ENCODE peak calls at places on chromosomes 16 and 17, in nine cellular contexts. P, Q, L, F, H, C, R, T and J are unnamed samples.

GRCh38 chr17:65385726-65386125 is 175.7 kb downstream of the AXIN2 start:
- DNase-seq in T (no peak), P (no peak), R (no peak), F (no peak), Q (no peak), C (no peak), L (no peak), H (no peak), J (no peak)

GRCh38 chr17:7004398-7005253 is 7.8 kb upstream of the RNASEK start:
- DNase-seq in T (peak), R (peak), F (no peak), L (no peak), C (no peak), P (peak), Q (no peak), H (no peak), J (peak)

GRCh38 chr16:11349599-11350276 is 4.5 kb downstream of the RMI2 start:
- DNase-seq in P (no peak), C (no peak), T (peak), R (peak), L (no peak), Q (peak), H (peak), F (no peak), J (peak)

GRCh38 chr17:40034426-40035161 is 19.4 kb downstream of the CSF3 start:
- DNase-seq in F (no peak), H (no peak), T (no peak), P (no peak), R (no peak), Q (no peak), C (no peak), L (no peak), J (no peak)

GRCh38 chr17:67004191-67004590 is 39.7 kb downstream of the CACNG4 start:
- DNase-seq in Q (no peak), H (no peak), L (no peak), P (no peak), R (no peak), T (no peak), F (no peak), C (no peak), J (no peak)

GRCh38 chr17:51166987-51167931 is 1.0 kb downstream of the NME2 start:
- DNase-seq in P (no peak), C (peak), F (peak), R (peak), L (no peak), H (peak), T (peak), Q (peak), J (peak)

GRCh38 chr17:67517335-67517734 is 140.3 kb downstream of the PITPNC1 start:
- DNase-seq in L (no peak), R (no peak), C (no peak), F (no peak), T (no peak), H (no peak), Q (no peak), P (no peak), J (no peak)

GRCh38 chr17:13725286-13725990 is 123.7 kb upstream of the HS3ST3A1 start:
- DNase-seq in T (peak), C (no peak), F (no peak), Q (no peak), H (no peak), R (no peak), P (no peak), L (no peak), J (no peak)

GRCh38 chr16:86046026-86046713 is 147.2 kb downstream of the IRF8 start:
- DNase-seq in F (no peak), Q (no peak), T (no peak), C (no peak), P (no peak), L (no peak), R (no peak), H (no peak), J (no peak)

GRCh38 chr16:77290451-77291110 is 91.4 kb downstream of the SYCE1L start:
- DNase-seq in R (no peak), P (peak), F (no peak), L (no peak), Q (no peak), T (peak), H (no peak), C (no peak), J (no peak)

GRCh38 chr16:47884131-47884725 is 271.6 kb downstream of the ABCC12 start:
- DNase-seq in Q (no peak), F (no peak), R (no peak), T (no peak), H (no peak), C (no peak), P (no peak), L (no peak), J (no peak)

GRCh38 chr16:50252082-50252611 is 14.2 kb upstream of the ADCY7 start:
- DNase-seq in T (no peak), H (no peak), P (no peak), R (no peak), L (no peak), Q (no peak), C (no peak), F (no peak), J (no peak)

GRCh38 chr16:8565498-8565897 is 24.8 kb downstream of the TMEM114 start:
- DNase-seq in Q (no peak), T (no peak), L (no peak), P (no peak), H (no peak), F (no peak), C (no peak), R (peak), J (no peak)

GRCh38 chr17:80892900-80893603 is 98.6 kb upstream of the CHMP6 start:
- DNase-seq in F (no peak), C (no peak), Q (no peak), R (no peak), H (no peak), T (peak), L (peak), P (peak), J (no peak)

GRCh38 chr16:55506708-55507107 is 2.2 kb upstream of the LPCAT2 start:
- DNase-seq in C (no peak), P (no peak), R (no peak), Q (no peak), L (no peak), F (no peak), T (no peak), H (no peak), J (no peak)

GRCh38 chr16:82181456-82182185 is 11.6 kb upstream of the MPHOSPH6 start:
- DNase-seq in C (no peak), Q (no peak), F (peak), P (no peak), T (no peak), H (no peak), L (no peak), R (peak), J (peak)

GRCh38 chr16:50310308-50311133 is 44.2 kb downstream of the ADCY7 start:
- DNase-seq in C (no peak), P (no peak), H (peak), F (no peak), L (no peak), Q (no peak), R (no peak), T (no peak), J (no peak)

GRCh38 chr16:51326131-51326856 is 175.2 kb upstream of the SALL1 start:
- DNase-seq in Q (no peak), R (peak), H (no peak), C (no peak), F (no peak), P (no peak), T (peak), L (no peak), J (no peak)

GRCh38 chr16:57530104-57530522 is 6.3 kb downstream of the CCDC102A start:
- DNase-seq in H (no peak), P (no peak), F (no peak), T (peak), R (no peak), C (peak), L (no peak), Q (no peak), J (peak)

GRCh38 chr16:22300427-22301071 is 3.3 kb downstream of the POLR3E start:
- DNase-seq in P (no peak), T (peak), L (no peak), H (peak), F (peak), R (peak), Q (peak), C (peak), J (peak)

GRCh38 chr16:12062343-12063003 is 85.9 kb downstream of the SNX29 start:
- DNase-seq in P (peak), Q (no peak), T (peak), H (peak), L (peak), F (no peak), R (peak), C (no peak), J (peak)

GRCh38 chr16:50547340-50547865 is 793 bp upstream of the NKD1 start:
- DNase-seq in L (no peak), C (peak), R (peak), Q (peak), T (peak), F (peak), H (peak), P (no peak), J (peak)

GRCh38 chr17:45077643-45078042 is 16.5 kb downstream of the NMT1 start:
- DNase-seq in Q (no peak), L (no peak), H (no peak), C (no peak), F (no peak), P (no peak), T (no peak), R (no peak), J (no peak)

GRCh38 chr16:2686912-2687507 is 4.7 kb downstream of the KCTD5 start:
- DNase-seq in F (peak), H (peak), C (no peak), Q (peak), R (no peak), T (no peak), L (no peak), P (no peak), J (peak)

GRCh38 chr16:68984467-68984866 is 121.0 kb upstream of the HAS3 start:
- DNase-seq in F (no peak), C (no peak), P (no peak), L (no peak), H (no peak), R (no peak), Q (no peak), T (no peak), J (no peak)

GRCh38 chr16:68991075-68991474 is 114.4 kb upstream of the HAS3 start:
- DNase-seq in R (no peak), L (no peak), H (no peak), P (no peak), T (no peak), F (no peak), Q (no peak), C (no peak), J (no peak)

GRCh38 chr16:68985855-68986254 is 119.6 kb upstream of the HAS3 start:
- DNase-seq in T (peak), C (no peak), P (no peak), L (no peak), R (no peak), F (no peak), H (no peak), Q (no peak), J (no peak)

GRCh38 chr16:68985268-68985667 is 120.2 kb upstream of the HAS3 start:
- DNase-seq in H (no peak), L (no peak), R (no peak), C (no peak), Q (no peak), F (no peak), T (no peak), P (no peak), J (no peak)

DNA sequence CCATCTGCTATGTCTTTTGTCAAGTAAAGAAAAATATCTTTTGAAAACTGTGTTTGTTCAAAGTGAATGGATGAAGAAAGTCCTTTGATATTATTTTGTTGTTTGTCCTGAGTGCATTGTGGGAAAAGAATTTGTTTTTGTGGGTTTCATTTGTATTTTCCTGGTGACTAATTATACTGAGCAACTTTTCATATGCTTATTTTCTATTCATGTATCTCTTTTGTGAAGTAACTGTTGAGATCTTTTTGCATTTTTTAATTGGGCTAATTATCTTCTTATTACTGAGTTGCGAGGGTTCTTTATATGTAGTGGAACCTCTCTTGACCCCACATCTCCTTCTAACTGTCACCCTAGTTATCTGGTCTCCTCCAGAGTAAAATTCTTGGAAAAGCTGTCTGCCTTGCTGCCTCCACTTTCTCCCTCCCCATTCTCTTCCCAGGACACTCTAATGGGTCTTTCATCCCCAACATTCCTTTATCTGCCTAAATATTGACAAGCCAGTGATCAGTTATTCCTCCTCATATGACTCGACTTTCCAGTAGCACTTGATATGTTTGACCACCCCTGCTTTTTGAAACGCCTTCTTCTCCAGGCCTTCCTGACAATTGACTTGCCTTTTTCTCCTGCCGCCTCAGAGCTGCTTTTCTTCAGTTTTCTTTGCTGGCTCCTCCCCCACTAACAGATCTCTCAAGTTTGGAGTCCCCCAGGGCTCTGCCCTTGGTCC is 117.6 kb upstream of the HAS3 start:
- DNase-seq in H (no peak), T (no peak), Q (no peak), F (no peak), C (no peak), L (no peak), P (no peak), R (no peak), J (no peak)
- H3K27ac ChIP-seq in H (no peak), T (peak), Q (no peak), F (no peak), C (no peak), L (no peak), P (no peak), R (no peak), J (no peak)

GRCh38 chr16:75402821-75403475 is 30.4 kb downstream of the CFDP1 start:
- DNase-seq in Q (no peak), F (no peak), H (no peak), T (peak), L (no peak), R (peak), P (peak), C (no peak), J (no peak)
- H3K27ac ChIP-seq in Q (no peak), F (no peak), H (peak), T (peak), L (peak), R (no peak), P (peak), C (no peak), J (no peak)

GRCh38 chr17:73522696-73523095 is 121.5 kb downstream of the SDK2 start:
- DNase-seq in L (no peak), P (no peak), C (no peak), H (no peak), R (no peak), F (no peak), Q (no peak), T (no peak), J (peak)

GRCh38 chr17:73524941-73525679 is 119.1 kb downstream of the SDK2 start:
- DNase-seq in L (no peak), R (no peak), C (no peak), H (no peak), Q (no peak), P (no peak), F (no peak), T (no peak), J (no peak)

GRCh38 chr17:73528679-73529078 is 115.6 kb downstream of the SDK2 start:
- DNase-seq in C (no peak), T (no peak), R (no peak), L (no peak), P (no peak), H (no peak), Q (no peak), F (no peak), J (no peak)

GRCh38 chr17:73531171-73531570 is 113.1 kb downstream of the SDK2 start:
- DNase-seq in Q (no peak), C (no peak), F (no peak), R (no peak), P (no peak), H (no peak), T (no peak), L (no peak), J (no peak)

DNA sequence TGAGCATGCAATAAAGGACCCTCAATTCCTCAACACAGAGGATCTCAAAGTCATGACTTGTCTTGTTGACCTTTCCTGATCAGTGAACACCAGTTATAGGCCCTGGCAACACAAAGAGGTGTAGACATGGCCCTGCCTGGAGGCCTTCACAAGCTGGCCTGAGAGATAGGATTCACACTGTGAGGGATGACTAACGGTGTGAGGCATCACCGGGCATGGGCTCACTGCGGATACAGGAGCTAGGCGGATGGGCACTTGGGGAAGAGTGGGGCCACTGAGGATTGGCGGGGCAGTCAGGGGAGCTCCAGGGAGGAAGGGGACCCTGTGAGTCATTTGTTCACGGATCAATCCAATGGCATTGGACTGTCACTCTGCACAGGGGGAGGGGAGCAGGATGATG is 117.4 kb downstream of the SDK2 start:
- DNase-seq in R (no peak), L (no peak), C (no peak), H (no peak), P (no peak), F (no peak), Q (no peak), T (no peak), J (peak)
- H3K27ac ChIP-seq in R (no peak), L (no peak), C (no peak), H (no peak), P (no peak), F (no peak), Q (no peak), T (no peak), J (no peak)

DNA sequence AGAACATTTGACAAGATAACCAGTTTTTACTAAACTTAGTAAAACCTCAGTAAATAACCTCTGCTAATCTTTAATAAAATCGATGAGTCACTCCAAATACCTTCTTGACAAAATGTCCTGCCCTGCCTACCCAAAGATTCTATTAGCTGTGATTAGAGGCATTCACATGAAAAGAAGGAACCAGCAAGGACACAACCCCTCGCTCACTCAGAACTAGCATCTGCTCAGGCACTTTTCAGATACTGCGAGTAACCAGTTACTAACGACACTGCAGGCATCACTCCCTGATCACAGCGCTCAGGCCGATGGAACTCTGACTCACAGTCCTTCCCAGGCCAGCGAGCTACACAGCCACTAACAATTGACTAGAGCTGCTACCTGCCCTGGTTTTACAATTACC is 24.3 kb downstream of the PELP1 start:
- DNase-seq in R (no peak), H (no peak), Q (no peak), C (no peak), P (peak), F (no peak), L (no peak), T (peak), J (no peak)
- H3K27ac ChIP-seq in R (no peak), H (no peak), Q (no peak), C (no peak), P (peak), F (no peak), L (no peak), T (peak), J (no peak)